ENCODE peak calls at places on chromosome 7, in four cellular contexts. H is fibroblast of the aortic adventitia; P is heart right ventricle; X is effector memory CD4-positive, alpha-beta T cell. G is an unnamed sample.
A peak's percentile ranks its signal among the peaks of the same experiment; 100 is the strongest.

GRCh38 chr7:94011714-94012353 is 7.7 kb upstream of the BET1 start:
- DNase-seq in H (no peak), P (no peak), X (no peak), G (no peak)

GRCh38 chr7:47786557-47787248 is 161.6 kb downstream of the PKD1L1 start:
- DNase-seq in H (peak; percentile 99), P (peak; percentile 21), X (no peak), G (peak; percentile 52)

GRCh38 chr7:7405461-7405860 is 130.2 kb downstream of the COL28A1 start:
- DNase-seq in H (no peak), P (no peak), X (no peak), G (no peak)

GRCh38 chr7:111356941-111357340 is 205.4 kb downstream of the IMMP2L start:
- DNase-seq in H (peak; percentile 16), P (no peak), X (no peak), G (no peak)

GRCh38 chr7:32093415-32094408 is 23.5 kb upstream of the PDE1C start:
- DNase-seq in H (peak; percentile 100), P (peak; percentile 53), X (no peak), G (peak; percentile 41)

GRCh38 chr7:78749052-78749746 is 704.3 kb downstream of the MAGI2 start:
- DNase-seq in H (no peak), P (no peak), X (no peak), G (no peak)

GRCh38 chr7:87702326-87702725 is 74.1 kb downstream of the RUNDC3B start:
- DNase-seq in H (peak; percentile 8), P (no peak), X (no peak), G (no peak)

GRCh38 chr7:106887376-106887775 is 22.3 kb downstream of the PIK3CG start:
- DNase-seq in H (no peak), P (no peak), X (no peak), G (no peak)

GRCh38 chr7:43692582-43693373 is 36.5 kb downstream of the COA1 start:
- DNase-seq in H (no peak), P (no peak), X (no peak), G (no peak)

GRCh38 chr7:137151056-137151731 is 192.3 kb downstream of the PTN start:
- DNase-seq in H (peak; percentile 67), P (no peak), X (no peak), G (no peak)

GRCh38 chr7:47688311-47689100 is 106.6 kb upstream of the TNS3 start:
- DNase-seq in H (no peak), P (no peak), X (no peak), G (no peak)

GRCh38 chr7:55307123-55307916 is 57.8 kb upstream of the LANCL2 start:
- DNase-seq in H (no peak), P (no peak), X (no peak), G (no peak)

GRCh38 chr7:48280100-48280499 is 108.8 kb downstream of the ABCA13 start:
- DNase-seq in H (peak; percentile 80), P (no peak), X (no peak), G (no peak)

GRCh38 chr7:143367972-143368371 is 5.5 kb upstream of the FAM131B start:
- DNase-seq in H (no peak), P (no peak), X (no peak), G (no peak)

GRCh38 chr7:20438665-20439376 is 108.1 kb downstream of the ITGB8 start:
- DNase-seq in H (no peak), P (no peak), X (no peak), G (no peak)

GRCh38 chr7:105306160-105306784 is 82.4 kb downstream of the SRPK2 start:
- DNase-seq in H (peak; percentile 21), P (no peak), X (no peak), G (no peak)

GRCh38 chr7:121366852-121367431 is 29.2 kb downstream of the FAM3C start:
- DNase-seq in H (peak; percentile 77), P (no peak), X (no peak), G (no peak)

GRCh38 chr7:48708635-48709034 is 215.7 kb upstream of the CDC14C start:
- DNase-seq in H (no peak), P (no peak), X (no peak), G (no peak)

GRCh38 chr7:101792051-101792651 is 25.3 kb upstream of the CUX1 start:
- DNase-seq in H (peak; percentile 75), P (peak; percentile 22), X (no peak), G (no peak)

GRCh38 chr7:141039366-141039765 is 24.6 kb upstream of the MRPS33 start:
- DNase-seq in H (peak; percentile 15), P (no peak), X (no peak), G (no peak)

GRCh38 chr7:22433710-22434460 is 66.1 kb downstream of the STEAP1B start:
- DNase-seq in H (peak; percentile 10), P (peak; percentile 22), X (no peak), G (no peak)

GRCh38 chr7:102152672-102153585 is 133.7 kb upstream of the SH2B2 start:
- DNase-seq in H (peak; percentile 41), P (peak; percentile 33), X (no peak), G (no peak)

GRCh38 chr7:137882261-137882668 is 35.5 kb upstream of the DGKI start:
- DNase-seq in H (peak; percentile 99), P (no peak), X (no peak), G (peak; percentile 21)

GRCh38 chr7:18566829-18567228 is 71.3 kb downstream of the HDAC9 start:
- DNase-seq in H (no peak), P (no peak), X (no peak), G (no peak)

GRCh38 chr7:32569388-32570289 is 74.3 kb downstream of the AVL9 start:
- DNase-seq in H (no peak), P (no peak), X (no peak), G (no peak)

GRCh38 chr7:106770191-106770590 is 94.9 kb upstream of the PIK3CG start:
- DNase-seq in H (peak; percentile 84), P (no peak), X (no peak), G (no peak)

GRCh38 chr7:41323811-41324210 is 379.1 kb downstream of the INHBA start:
- DNase-seq in H (no peak), P (no peak), X (no peak), G (no peak)

GRCh38 chr7:139783647-139784385 is 6.0 kb upstream of the HIPK2 start:
- DNase-seq in H (no peak), P (no peak), X (no peak), G (no peak)

GRCh38 chr7:112437038-112437437 is 13.2 kb upstream of the IFRD1 start:
- DNase-seq in H (no peak), P (no peak), X (no peak), G (no peak)

DNA sequence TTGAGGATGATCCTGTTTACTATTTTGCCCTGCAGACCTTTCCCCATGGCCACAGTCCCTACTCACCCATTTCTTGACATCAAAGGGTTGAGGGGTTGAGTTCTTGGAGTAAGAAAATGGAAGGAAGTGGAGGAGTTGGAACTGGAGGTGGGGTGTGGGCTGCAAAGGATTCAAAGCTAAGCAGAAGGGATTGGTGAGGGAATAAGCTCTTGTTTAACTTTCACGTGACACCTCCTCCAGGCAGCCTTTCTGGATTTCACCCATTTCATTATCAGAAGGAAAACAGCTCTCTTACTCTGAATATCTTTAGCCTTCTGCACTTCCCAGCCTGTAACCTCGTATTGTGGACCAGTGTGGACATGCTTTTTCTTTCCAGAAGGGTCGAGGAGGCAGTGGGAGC is 13.7 kb downstream of the MOSPD3 start:
- DNase-seq in H (no peak), P (no peak), X (no peak), G (no peak)
- H3K4me3 ChIP-seq in H (peak overlapping the region; percentile 48), P (peak overlapping the region; percentile 42), X (peak overlapping the region; percentile 60), G (peak overlapping the region; percentile 66)

GRCh38 chr7:130273863-130274262 is 7.2 kb downstream of the CPA2 start:
- DNase-seq in H (peak; percentile 82), P (no peak), X (no peak), G (no peak)

GRCh38 chr7:130272456-130273080 is 5.9 kb downstream of the CPA2 start:
- DNase-seq in H (no peak), P (no peak), X (no peak), G (no peak)

GRCh38 chr7:130270947-130271790 is 4.5 kb downstream of the CPA2 start:
- DNase-seq in H (no peak), P (no peak), X (no peak), G (no peak)

GRCh38 chr7:130274983-130275649 is 8.5 kb downstream of the CPA2 start:
- DNase-seq in H (no peak), P (no peak), X (no peak), G (no peak)

GRCh38 chr7:130273081-130273699 is 6.5 kb downstream of the CPA2 start:
- DNase-seq in H (no peak), P (no peak), X (no peak), G (no peak)
- H3K4me3 ChIP-seq in H (no peak overlapping the region), P (peak overlapping the region; percentile 31), X (no peak overlapping the region), G (peak overlapping the region; percentile 70)

GRCh38 chr7:45037876-45038275 is 37.9 kb downstream of the CCM2 start:
- DNase-seq in H (no peak), P (no peak), X (no peak), G (no peak)

GRCh38 chr7:45035909-45036308 is 35.9 kb downstream of the CCM2 start:
- DNase-seq in H (no peak), P (no peak), X (no peak), G (no peak)

GRCh38 chr7:45036801-45037200 is 36.8 kb downstream of the CCM2 start:
- DNase-seq in H (no peak), P (no peak), X (no peak), G (no peak)

GRCh38 chr7:45035371-45035770 is 35.4 kb downstream of the CCM2 start:
- DNase-seq in H (no peak), P (no peak), X (no peak), G (no peak)

GRCh38 chr7:45036317-45036716 is 36.3 kb downstream of the CCM2 start:
- DNase-seq in H (no peak), P (no peak), X (no peak), G (no peak)
- H3K4me3 ChIP-seq in H (no peak overlapping the region), P (no peak overlapping the region), X (no peak overlapping the region), G (no peak overlapping the region)

GRCh38 chr7:155489158-155489840 is 31.4 kb downstream of the EN2 start:
- DNase-seq in H (no peak), P (no peak), X (no peak), G (no peak)

GRCh38 chr7:155488483-155489127 is 30.7 kb downstream of the EN2 start:
- DNase-seq in H (no peak), P (no peak), X (no peak), G (no peak)

GRCh38 chr7:155489862-155490696 is 32.1 kb downstream of the EN2 start:
- DNase-seq in H (peak; percentile 13), P (no peak), X (no peak), G (no peak)

GRCh38 chr7:155491812-155492211 is 33.9 kb downstream of the EN2 start:
- DNase-seq in H (no peak), P (no peak), X (no peak), G (no peak)

GRCh38 chr7:155490697-155491628 is 33.0 kb downstream of the EN2 start:
- DNase-seq in H (peak; percentile 22), P (peak; percentile 65), X (no peak), G (no peak)
- H3K4me3 ChIP-seq in H (peak overlapping the region; percentile 40), P (peak overlapping the region; percentile 49), X (peak overlapping the region; percentile 56), G (peak overlapping the region; percentile 69)

G was measured in thoracic aorta.